ENCODE peak calls at places on chromosomes 6 and 20, in ten cellular contexts. R is stomach, Y is sigmoid colon, J is A549, P is ovary, V is SK-N-SH, C is HepG2, L is K562, B is GM12878, G is tibial nerve. T is an unnamed sample.
A peak's percentile ranks its signal among the peaks of the same experiment; 100 is the strongest.

GRCh38 chr6:20688710-20689500 is 154.6 kb downstream of the CDKAL1 start:
- DNase-seq in P (no peak), B (peak; percentile 59), J (no peak), Y (no peak), R (no peak), L (peak; percentile 25), V (no peak), C (no peak), G (no peak), T (no peak)

GRCh38 chr6:159606786-159607185 is 86.3 kb downstream of the SOD2 start:
- DNase-seq in R (no peak), J (no peak), C (no peak), V (no peak), Y (no peak), B (no peak), P (no peak), G (no peak), L (no peak), T (no peak)

GRCh38 chr6:149445573-149445972 is 39.2 kb downstream of the ZC3H12D start:
- DNase-seq in L (peak; percentile 62), R (no peak), C (no peak), P (no peak), G (no peak), V (no peak), J (no peak), B (no peak), Y (no peak), T (no peak)

GRCh38 chr20:23027721-23028120 is 7.4 kb upstream of the SSTR4 start:
- DNase-seq in B (no peak), G (no peak), Y (no peak), J (no peak), P (no peak), V (no peak), R (no peak), L (no peak), C (no peak), T (no peak)

GRCh38 chr6:422423-423061 is 31.0 kb downstream of the IRF4 start:
- DNase-seq in Y (no peak), R (no peak), C (peak; percentile 96), G (no peak), P (no peak), B (no peak), J (peak; percentile 92), L (no peak), V (no peak), T (no peak)

GRCh38 chr6:16474834-16475781 is 236.7 kb downstream of the GMPR start:
- DNase-seq in L (no peak), G (no peak), Y (no peak), C (no peak), V (no peak), R (no peak), B (no peak), J (no peak), P (no peak), T (no peak)

GRCh38 chr6:143429970-143430369 is 20.5 kb downstream of the ADAT2 start:
- DNase-seq in V (no peak), Y (no peak), J (no peak), B (no peak), C (no peak), P (no peak), R (no peak), L (no peak), G (no peak), T (no peak)

GRCh38 chr6:144756469-144756868 is 471.3 kb downstream of the UTRN start:
- DNase-seq in L (no peak), G (no peak), Y (no peak), R (no peak), C (no peak), J (no peak), B (no peak), V (no peak), P (no peak), T (no peak)

GRCh38 chr20:24683676-24684075 is 214.2 kb downstream of the SYNDIG1 start:
- DNase-seq in V (no peak), J (no peak), L (no peak), G (no peak), B (no peak), Y (peak; percentile 18), P (no peak), R (no peak), C (no peak), T (no peak)

GRCh38 chr6:88910922-88911778 is 52.3 kb downstream of the RNGTT start:
- DNase-seq in J (no peak), R (no peak), L (no peak), G (no peak), Y (no peak), P (no peak), B (no peak), V (no peak), C (no peak), T (no peak)

GRCh38 chr20:62313460-62314338 is 10.9 kb downstream of the ADRM1 start:
- DNase-seq in Y (no peak), V (no peak), J (no peak), C (no peak), P (no peak), R (no peak), G (no peak), B (no peak), L (no peak), T (no peak)

GRCh38 chr6:34695729-34696188 is 808 bp downstream of the ILRUN start:
- DNase-seq in P (no peak), L (peak; percentile 23), Y (no peak), C (no peak), V (peak; percentile 26), J (no peak), B (no peak), G (no peak), R (no peak), T (no peak)

DNA sequence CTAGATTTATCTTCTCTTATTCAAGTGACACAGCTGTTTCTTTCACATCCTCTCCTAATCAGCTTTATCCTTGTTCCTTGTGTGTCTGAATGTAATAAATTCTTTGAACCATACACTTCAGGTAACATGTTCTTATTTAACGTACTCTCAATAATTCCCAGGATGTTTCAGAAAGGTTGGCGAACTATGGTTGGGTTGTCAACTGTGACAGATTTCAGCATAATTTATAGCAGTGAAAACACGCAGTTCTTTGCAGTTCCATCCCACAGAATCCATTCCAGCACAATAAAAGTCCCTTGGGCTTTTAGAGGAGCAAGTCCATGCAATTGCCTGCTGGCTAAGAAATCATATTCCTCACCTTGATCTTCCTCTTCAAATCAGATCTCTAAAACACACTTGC is 119.4 kb downstream of the COL9A1 start:
- DNase-seq in J (no peak), B (no peak), Y (no peak), V (no peak), C (no peak), G (no peak), R (no peak), P (no peak), L (no peak), T (no peak)
- TF ChIP-seq EP300 in J (no peak), B (no peak), Y (no peak), V (no peak), C (no peak), G (no peak), R (no peak), P (no peak), L (no peak), T (no peak)

GRCh38 chr20:38975539-38976120 is 13.5 kb downstream of the DHX35 start:
- DNase-seq in C (no peak), B (no peak), P (no peak), G (no peak), R (no peak), J (no peak), L (peak; percentile 18), V (no peak), Y (no peak), T (no peak)

GRCh38 chr20:38985060-38985459 is 22.9 kb downstream of the DHX35 start:
- DNase-seq in Y (no peak), V (no peak), C (no peak), J (no peak), B (no peak), R (no peak), G (no peak), P (no peak), L (no peak), T (no peak)

GRCh38 chr20:38982291-38982690 is 20.1 kb downstream of the DHX35 start:
- DNase-seq in G (no peak), L (no peak), B (no peak), Y (no peak), J (no peak), V (no peak), C (peak; percentile 90), P (no peak), R (no peak), T (no peak)

GRCh38 chr20:38979434-38979833 is 17.3 kb downstream of the DHX35 start:
- DNase-seq in C (no peak), L (no peak), Y (no peak), P (no peak), B (no peak), R (no peak), G (no peak), J (no peak), V (no peak), T (no peak)

GRCh38 chr20:38979842-38980241 is 17.7 kb downstream of the DHX35 start:
- DNase-seq in C (no peak), Y (no peak), R (no peak), L (no peak), G (no peak), P (no peak), B (no peak), V (no peak), J (no peak), T (no peak)
- TF ChIP-seq EP300 in C (no peak), Y (no peak), R (no peak), L (no peak), G (no peak), P (no peak), B (no peak), V (no peak), J (no peak), T (no peak)

DNA sequence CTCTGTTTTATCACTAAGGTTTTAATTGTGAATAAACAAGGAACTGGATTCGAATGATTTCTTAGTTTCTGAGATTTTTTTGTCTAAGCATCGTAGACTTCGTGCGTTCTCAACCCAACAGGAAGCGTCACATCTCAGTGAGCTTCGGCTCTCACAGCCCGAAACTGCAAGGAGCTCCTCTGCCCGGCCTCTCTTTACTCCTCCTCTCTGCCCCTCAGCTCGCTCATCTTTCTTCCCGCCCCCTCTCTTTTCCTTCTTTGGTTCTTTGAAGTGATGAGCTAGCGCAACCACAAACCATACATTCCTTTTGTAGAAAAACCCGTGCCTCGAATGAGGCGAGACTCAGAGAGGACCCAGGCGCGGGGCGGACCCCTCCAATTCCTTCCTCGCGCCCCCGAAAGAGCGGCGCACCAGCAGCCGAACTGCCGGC is 480 bp upstream of the NT5E start:
- DNase-seq in P (peak; percentile 72), R (no peak), L (no peak), G (peak; percentile 49), C (no peak), B (peak; percentile 73), J (peak; percentile 44), Y (peak; percentile 75), V (no peak), T (peak; percentile 18)
- TF ChIP-seq EP300 in P (no peak), R (no peak), L (no peak), G (peak; percentile 8), C (no peak), B (peak; percentile 23), J (no peak), Y (no peak), V (peak; percentile 28), T (no peak)

DNA sequence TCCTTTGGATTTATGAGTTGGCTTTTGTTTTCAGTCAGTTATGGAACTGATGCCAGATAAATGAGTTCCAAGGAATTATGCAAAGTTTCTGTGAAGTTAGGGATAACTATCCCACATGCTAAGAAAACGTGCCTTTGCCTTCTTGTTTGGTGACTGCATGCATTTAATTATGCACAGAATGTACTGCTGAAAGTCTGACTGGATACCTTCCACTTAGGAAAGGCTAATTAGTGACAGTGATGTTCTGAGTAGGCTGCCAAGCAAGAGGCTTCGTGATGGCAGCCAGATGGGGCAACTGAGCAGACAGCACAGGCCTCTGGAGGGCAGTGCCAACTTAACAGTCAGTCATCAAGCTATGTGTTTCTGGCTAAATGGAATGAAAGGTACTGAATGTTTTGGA is 289.9 kb downstream of the CD109 start:
- DNase-seq in C (no peak), G (no peak), B (no peak), P (no peak), L (no peak), V (no peak), Y (no peak), R (no peak), J (peak; percentile 24), T (no peak)
- TF ChIP-seq EP300 in C (no peak), G (no peak), B (no peak), P (no peak), L (no peak), V (no peak), Y (no peak), R (no peak), J (no peak), T (no peak)